ENCODE peak calls at places on chromosomes 12 and 14, in four cellular contexts. H is K562, J is GM12878, R is HepG2. M is an unnamed sample.

GRCh38 chr12:29957835-29958234 is 174.1 kb upstream of the TMTC1 start:
- DNase-seq in H (no peak), R (no peak), J (no peak), M (no peak)

GRCh38 chr12:96274331-96274730 is 80.2 kb downstream of the ELK3 start:
- DNase-seq in J (no peak), H (no peak), R (no peak), M (no peak)

GRCh38 chr12:29782821-29783772 is 645 bp downstream of the TMTC1 start:
- DNase-seq in J (no peak), R (no peak), H (no peak), M (peak; percentile 49)

GRCh38 chr14:93720981-93721483 is 67.3 kb downstream of the PRIMA1 start:
- DNase-seq in J (no peak), H (no peak), R (no peak), M (no peak)

GRCh38 chr12:30706476-30706875 is 10.8 kb upstream of the IPO8 start:
- DNase-seq in H (no peak), J (no peak), R (no peak), M (no peak)

GRCh38 chr12:2493086-2493485 is 301.7 kb upstream of the FKBP4 start:
- DNase-seq in H (no peak), R (no peak), J (no peak), M (no peak)

GRCh38 chr14:101248056-101248725 is 313.1 kb upstream of the DIO3 start:
- DNase-seq in R (no peak), J (no peak), H (no peak), M (no peak)

GRCh38 chr14:103195828-103196615 is 72.8 kb downstream of the TNFAIP2 start:
- DNase-seq in R (no peak), J (no peak), H (no peak), M (no peak)

GRCh38 chr12:23217158-23217557 is 592.2 kb downstream of the ETNK1 start:
- DNase-seq in R (no peak), J (no peak), H (no peak), M (no peak)

GRCh38 chr12:39803151-39803550 is 183.5 kb upstream of the ABCD2 start:
- DNase-seq in R (no peak), J (no peak), H (no peak), M (no peak)

GRCh38 chr12:52903855-52904508 is 894 bp downstream of the KRT8 start:
- DNase-seq in H (peak; percentile 91), R (peak; percentile 87), J (peak; percentile 30), M (peak; percentile 68)

GRCh38 chr12:106840217-106840616 is 65.7 kb downstream of the RIC8B start:
- DNase-seq in J (no peak), H (peak; percentile 80), R (peak; percentile 65), M (peak; percentile 41)

GRCh38 chr12:96448287-96448686 is 41.1 kb upstream of the CFAP54 start:
- DNase-seq in R (no peak), J (no peak), H (no peak), M (no peak)

DNA sequence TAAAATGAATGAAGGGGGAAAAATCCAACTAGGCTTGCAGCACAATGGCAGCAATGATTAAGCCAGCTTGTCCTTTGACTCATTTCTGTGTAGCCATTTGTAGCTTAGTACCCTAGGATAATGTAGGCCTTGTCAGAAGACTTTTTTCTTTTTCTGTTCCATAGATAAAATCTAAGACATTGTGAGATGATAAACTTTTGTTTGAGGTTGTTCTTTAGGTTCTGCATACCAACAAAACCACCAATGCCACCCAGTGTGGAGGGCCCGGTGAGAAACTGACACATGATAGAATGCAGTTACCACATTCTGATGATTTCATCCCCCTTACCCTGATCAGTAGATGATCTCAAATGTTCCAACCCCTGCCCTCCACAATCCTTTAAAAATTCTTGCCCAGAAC is 6.6 kb upstream of the KLRD1 start:
- DNase-seq in R (no peak), J (no peak), H (no peak), M (no peak)
- TF ChIP-seq TARDBP in R (no peak), J (no peak), H (no peak), M (no peak)

GRCh38 chr14:57058319-57058718 is 210.4 kb downstream of the EXOC5 start:
- DNase-seq in H (no peak), J (no peak), R (no peak), M (no peak)
- TF ChIP-seq TARDBP in H (no peak), J (no peak), R (no peak), M (no peak)

GRCh38 chr14:91417983-91418386 is 365 bp upstream of the CCDC88C start:
- DNase-seq in R (peak; percentile 39), H (peak; percentile 67), J (no peak), M (peak; percentile 62)
- TF ChIP-seq TARDBP in R (no peak), H (no peak), J (no peak), M (no peak)

GRCh38 chr12:4119157-4119761 is 154.3 kb upstream of the CCND2 start:
- DNase-seq in J (peak; percentile 98), R (no peak), H (no peak), M (no peak)
- TF ChIP-seq TARDBP in J (no peak), R (no peak), H (no peak), M (no peak)

GRCh38 chr14:34931206-34931605 is 51.6 kb upstream of the SRP54 start:
- DNase-seq in H (no peak), J (peak; percentile 9), R (no peak), M (no peak)
- TF ChIP-seq TARDBP in H (no peak), J (no peak), R (no peak), M (no peak)

GRCh38 chr12:4789776-4790175 is 69.6 kb downstream of the GALNT8 start:
- DNase-seq in J (no peak), H (no peak), R (no peak), M (no peak)
- TF ChIP-seq TARDBP in J (no peak), H (no peak), R (no peak), M (no peak)

GRCh38 chr14:36852853-36853634 is 191.4 kb downstream of the PAX9 start:
- DNase-seq in R (no peak), J (no peak), H (no peak), M (no peak)

GRCh38 chr14:36857842-36858445 is 196.3 kb downstream of the PAX9 start:
- DNase-seq in R (no peak), H (no peak), J (no peak), M (no peak)

GRCh38 chr14:36859119-36859518 is 197.5 kb downstream of the PAX9 start:
- DNase-seq in H (no peak), J (no peak), R (no peak), M (no peak)

GRCh38 chr14:36857136-36857535 is 195.5 kb downstream of the PAX9 start:
- DNase-seq in H (no peak), J (no peak), R (no peak), M (no peak)

DNA sequence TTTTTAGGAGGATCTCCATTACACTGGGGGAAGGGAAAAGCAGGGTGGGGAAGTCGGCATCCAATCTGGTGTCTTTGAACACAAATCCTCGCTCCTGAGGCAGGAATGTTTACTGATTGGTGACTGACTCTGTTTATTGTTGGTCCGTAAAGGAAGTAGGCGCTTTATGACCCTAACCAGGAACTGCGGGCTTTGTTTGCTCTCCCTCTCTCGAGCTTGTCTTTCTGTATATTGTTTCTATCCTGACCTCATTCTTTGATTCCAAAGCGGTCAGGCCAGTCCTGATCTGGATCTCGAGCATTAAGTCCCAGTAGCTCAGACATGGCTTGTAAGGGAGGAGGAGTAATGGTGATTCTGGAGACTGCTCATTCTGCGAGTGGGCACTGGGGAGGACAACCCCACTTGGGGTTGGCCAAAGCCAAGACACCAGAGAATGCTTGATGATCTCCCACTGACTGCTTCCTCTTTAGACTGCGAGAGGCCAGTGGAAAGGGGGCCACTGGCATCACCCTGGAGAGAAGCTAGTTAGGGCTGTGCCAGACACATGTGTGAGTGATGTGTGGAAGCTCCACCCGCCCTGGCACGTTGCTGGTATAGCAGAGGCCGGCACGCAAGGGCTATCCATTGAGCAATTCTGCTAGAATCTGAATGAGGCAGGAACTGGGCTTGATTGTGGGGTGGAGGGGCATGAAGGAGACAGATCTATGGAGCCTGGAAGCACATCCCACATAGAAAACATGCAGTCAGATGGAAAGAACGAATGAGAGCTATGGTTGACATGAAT is 194.6 kb downstream of the PAX9 start:
- DNase-seq in R (peak; percentile 41), H (no peak), J (no peak), M (no peak)
- TF ChIP-seq TARDBP in R (no peak), H (no peak), J (no peak), M (no peak)

DNA sequence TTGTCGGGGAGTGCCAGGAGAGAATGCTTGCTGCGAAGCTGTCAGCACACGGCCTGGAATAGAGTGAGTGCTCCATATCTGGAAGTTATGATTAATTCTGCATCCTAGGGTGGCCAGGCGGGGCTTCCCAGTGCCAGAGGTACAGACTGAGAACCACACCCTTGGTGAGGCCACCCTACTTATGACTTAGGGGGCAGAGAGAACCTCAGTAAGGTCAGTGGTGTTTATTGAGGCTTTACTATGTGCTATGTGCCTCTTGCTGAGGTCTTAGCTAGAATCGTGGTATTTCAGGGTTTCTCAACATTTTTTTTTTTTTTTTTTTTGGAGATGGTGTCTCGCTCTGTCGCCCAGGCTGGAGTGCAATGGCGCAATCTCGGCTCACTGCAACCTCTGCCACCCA is 20.1 kb downstream of the MORN3 start:
- DNase-seq in R (no peak), H (peak; percentile 4), J (no peak), M (no peak)
- TF ChIP-seq TARDBP in R (no peak), H (no peak), J (no peak), M (no peak)

M was measured in HEK293T.